ENCODE peak calls at places on chromosomes 2 and 18, in six cellular contexts. H is HCT116, I is HepG2, L is K562, G is SK-N-SH, W is H1. Z is an unnamed sample.

GRCh38 chr2:55805662-55806061 is 112.0 kb upstream of the PNPT1 start:
- DNase-seq in H (no peak), I (no peak), L (no peak), G (no peak), W (no peak), Z (no peak)

GRCh38 chr2:119809329-119810038 is 49.8 kb downstream of the PTPN4 start:
- DNase-seq in H (no peak), I (no peak), L (no peak), G (no peak), W (no peak), Z (no peak)

GRCh38 chr2:122193622-122194021 is 438.2 kb downstream of the TSN start:
- DNase-seq in H (no peak), I (no peak), L (peak; percentile 43), G (no peak), W (no peak), Z (no peak)

GRCh38 chr18:3449702-3450357 is at the start of gene TGIF1:
- DNase-seq in H (peak; percentile 70), I (peak; percentile 63), L (peak; percentile 91), G (peak; percentile 77), W (peak; percentile 82), Z (peak; percentile 88)

GRCh38 chr2:20625920-20626697 is 24.8 kb downstream of the HS1BP3 start:
- DNase-seq in H (no peak), I (no peak), L (no peak), G (no peak), W (no peak), Z (no peak)

GRCh38 chr2:47226124-47227040 is 71.3 kb upstream of the STPG4 start:
- DNase-seq in H (no peak), I (peak; percentile 84), L (peak; percentile 53), G (no peak), W (no peak), Z (no peak)

GRCh38 chr18:76227759-76228158 is 267.3 kb downstream of the ZNF516 start:
- DNase-seq in H (no peak), I (no peak), L (no peak), G (no peak), W (no peak), Z (no peak)

GRCh38 chr2:23386422-23387220 is 1.6 kb downstream of the KLHL29 start:
- DNase-seq in H (no peak), I (no peak), L (no peak), G (peak; percentile 80), W (peak; percentile 68), Z (no peak)

GRCh38 chr2:68223419-68223818 is 28.9 kb downstream of the PPP3R1 start:
- DNase-seq in H (no peak), I (no peak), L (no peak), G (no peak), W (no peak), Z (no peak)

GRCh38 chr2:43075906-43076585 is 150.4 kb downstream of the ZFP36L2 start:
- DNase-seq in H (no peak), I (no peak), L (no peak), G (no peak), W (no peak), Z (no peak)

GRCh38 chr2:219396863-219397457 is 9.2 kb upstream of the DNPEP start:
- DNase-seq in H (no peak), I (no peak), L (no peak), G (no peak), W (no peak), Z (no peak)

GRCh38 chr18:40283560-40283959 is 1671.5 kb upstream of the PIK3C3 start:
- DNase-seq in H (no peak), I (no peak), L (no peak), G (no peak), W (no peak), Z (no peak)

GRCh38 chr2:39024833-39025232 is 96.0 kb downstream of the SOS1 start:
- DNase-seq in H (peak; percentile 6), I (no peak), L (no peak), G (no peak), W (no peak), Z (no peak)

GRCh38 chr2:30382995-30383394 is 64.1 kb upstream of the LCLAT1 start:
- DNase-seq in H (no peak), I (no peak), L (no peak), G (no peak), W (no peak), Z (no peak)

GRCh38 chr2:120774557-120775160 is 39.0 kb downstream of the GLI2 start:
- DNase-seq in H (no peak), I (no peak), L (no peak), G (no peak), W (no peak), Z (no peak)

GRCh38 chr18:35618703-35619102 is 37.2 kb downstream of the GALNT1 start:
- DNase-seq in H (no peak), I (no peak), L (peak; percentile 38), G (no peak), W (no peak), Z (no peak)

GRCh38 chr2:11437602-11438001 is 28.4 kb downstream of the E2F6 start:
- DNase-seq in H (no peak), I (no peak), L (no peak), G (peak; percentile 41), W (no peak), Z (no peak)

GRCh38 chr2:200700856-200701255 is 110.9 kb upstream of the BZW1 start:
- DNase-seq in H (no peak), I (no peak), L (no peak), G (no peak), W (no peak), Z (no peak)

GRCh38 chr2:200703132-200703925 is 108.4 kb upstream of the BZW1 start:
- DNase-seq in H (peak; percentile 68), I (peak; percentile 77), L (peak; percentile 48), G (peak; percentile 15), W (no peak), Z (peak; percentile 32)

GRCh38 chr2:200703926-200704637 is 107.6 kb upstream of the BZW1 start:
- DNase-seq in H (no peak), I (no peak), L (no peak), G (no peak), W (no peak), Z (no peak)

GRCh38 chr2:200702044-200702443 is 109.7 kb upstream of the BZW1 start:
- DNase-seq in H (no peak), I (no peak), L (no peak), G (no peak), W (no peak), Z (no peak)

GRCh38 chr2:200702646-200703118 is 109.0 kb upstream of the BZW1 start:
- DNase-seq in H (no peak), I (peak; percentile 80), L (no peak), G (no peak), W (no peak), Z (no peak)
- TF ChIP-seq JUND in H (no peak), I (no peak), L (no peak), G (no peak), W (no peak), Z (no peak)

DNA sequence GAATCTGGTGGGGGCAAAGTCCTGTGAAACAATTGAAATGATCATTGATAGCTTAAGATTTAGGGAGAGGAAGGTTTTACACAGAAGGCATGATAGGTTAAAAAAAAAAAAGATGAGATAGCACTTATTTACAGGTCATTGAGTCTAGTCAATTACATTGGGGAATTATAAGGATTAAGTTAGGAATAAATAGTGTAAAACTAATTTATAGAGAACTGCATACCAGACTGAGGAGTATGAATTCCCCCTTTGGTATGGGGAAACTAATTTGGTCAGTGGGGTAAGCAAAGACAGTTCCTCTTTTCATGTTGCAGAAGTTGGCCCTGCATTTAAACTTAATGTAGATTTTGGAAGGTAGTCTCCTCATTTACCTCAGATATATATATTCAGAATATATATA is 10.7 kb downstream of the GLS start:
- DNase-seq in H (no peak), I (no peak), L (no peak), G (no peak), W (no peak), Z (no peak)
- TF ChIP-seq JUND in H (no peak), I (no peak), L (no peak), G (no peak), W (no peak), Z (no peak)

DNA sequence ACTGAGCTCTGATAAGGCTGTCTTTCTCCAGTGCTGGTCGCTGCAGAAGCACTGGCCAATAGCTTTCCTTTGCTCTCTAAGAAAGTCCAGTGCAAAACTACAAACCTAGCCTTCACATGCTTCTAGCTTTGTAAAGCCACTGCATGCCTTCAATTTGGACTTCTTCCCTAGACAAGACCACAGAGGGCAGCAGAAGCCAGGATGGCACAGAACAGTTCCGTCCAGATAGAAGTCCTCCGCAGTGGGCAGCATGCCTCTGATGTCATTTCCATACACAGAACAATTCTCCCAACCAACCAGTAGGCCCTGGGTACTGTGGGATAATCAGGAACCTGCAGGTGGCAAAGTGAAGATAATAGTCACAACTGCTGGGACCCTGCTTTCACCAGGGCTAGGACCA is 3.3 kb downstream of the ST6GAL2 start:
- DNase-seq in H (no peak), I (no peak), L (no peak), G (peak; percentile 41), W (no peak), Z (no peak)
- TF ChIP-seq JUND in H (no peak), I (no peak), L (no peak), G (no peak), W (no peak), Z (no peak)

DNA sequence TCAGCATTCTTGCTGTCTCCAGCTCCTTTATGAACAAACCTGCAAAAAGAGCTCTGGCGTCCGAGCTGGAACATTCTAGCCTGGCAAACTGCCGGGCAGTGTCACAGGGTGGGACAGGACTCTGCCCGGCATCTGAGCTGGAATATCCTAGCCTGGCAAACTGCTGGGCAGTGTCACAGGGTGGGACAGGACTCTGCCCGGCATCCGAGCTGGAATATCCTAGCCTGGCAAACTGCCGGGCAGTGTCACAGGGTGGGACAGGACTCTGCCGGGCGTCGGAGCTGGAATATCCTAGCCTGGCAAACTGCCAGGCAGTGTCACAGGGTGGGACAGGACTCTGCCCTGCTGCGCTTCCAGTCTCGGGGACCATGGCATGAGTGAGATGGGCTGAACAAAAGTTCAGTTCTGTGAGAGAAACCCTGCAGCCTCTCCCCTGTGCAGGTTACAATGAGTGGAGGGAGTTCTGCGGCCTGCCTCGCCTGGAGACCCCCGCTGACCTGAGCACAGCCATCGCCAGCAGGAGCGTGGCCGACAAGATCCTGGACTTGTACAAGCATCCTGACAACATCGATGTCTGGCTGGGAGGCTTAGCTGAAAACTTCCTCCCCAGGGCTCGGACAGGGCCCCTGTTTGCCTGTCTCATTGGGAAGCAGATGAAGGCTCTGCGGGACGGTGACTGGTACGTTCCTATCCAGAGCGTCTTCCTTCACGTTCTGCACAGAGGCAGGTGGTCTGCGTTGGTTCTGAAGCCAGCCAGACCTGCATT is 80.3 kb downstream of the TPO start:
- DNase-seq in H (no peak), I (no peak), L (no peak), G (no peak), W (no peak), Z (no peak)
- TF ChIP-seq JUND in H (no peak), I (no peak), L (no peak), G (no peak), W (no peak), Z (no peak)

GRCh38 chr2:62883629-62884028 is 167.0 kb upstream of the OTX1 start:
- DNase-seq in H (no peak), I (no peak), L (no peak), G (no peak), W (no peak), Z (no peak)
- TF ChIP-seq JUND in H (no peak), I (no peak), L (no peak), G (no peak), W (no peak), Z (no peak)

GRCh38 chr2:179446475-179447141 is 182.0 kb upstream of the SESTD1 start:
- DNase-seq in H (no peak), I (no peak), L (no peak), G (no peak), W (no peak), Z (no peak)
- TF ChIP-seq JUND in H (no peak), I (no peak), L (no peak), G (no peak), W (no peak), Z (no peak)